ENCODE peak calls at places on chromosomes 11 and 22, in eight cellular contexts. P is nucleus accumbens; H is astrocyte of the cerebellum; T is activated naive CD4-positive, alpha-beta T cell treated with anti-CD3 and anti-CD28 coated beads, Interleukin-2, amount 50 U/mL, for 16 hours; X is NCI-H1048; U is NCI-H2081; V is T-cell; R is left cardiac atrium. B is an unnamed sample.

GRCh38 chr11:117519170-117519569 is 191.5 kb downstream of the CEP164 start:
- DNase-seq in T (no peak), P (no peak), H (no peak), X (no peak), V (no peak), R (no peak), U (no peak), B (no peak)

GRCh38 chr11:34313099-34313517 is 44.7 kb downstream of the ABTB2 start:
- DNase-seq in H (no peak), R (no peak), T (no peak), V (no peak), P (no peak), X (no peak), U (no peak), B (no peak)

GRCh38 chr11:85805387-85805786 is 5.6 kb downstream of the SYTL2 start:
- DNase-seq in V (no peak), H (no peak), X (no peak), T (no peak), U (no peak), P (no peak), R (no peak), B (no peak)

GRCh38 chr11:17968206-17968605 is 44.6 kb downstream of the SERGEF start:
- DNase-seq in R (no peak), T (no peak), H (no peak), X (no peak), U (no peak), V (no peak), P (no peak), B (no peak)

GRCh38 chr11:93053864-93054263 is 84.4 kb downstream of the MTNR1B start:
- DNase-seq in P (no peak), V (no peak), R (no peak), H (no peak), T (no peak), X (no peak), U (no peak), B (no peak)

GRCh38 chr22:47392729-47393128 is 630.3 kb downstream of the TBC1D22A start:
- DNase-seq in X (no peak), T (no peak), H (no peak), V (no peak), P (no peak), U (no peak), R (peak; percentile 4), B (no peak)

GRCh38 chr11:70547821-70548670 is 149.7 kb downstream of the CTTN start:
- DNase-seq in H (no peak), T (no peak), V (no peak), U (no peak), R (peak; percentile 54), P (no peak), X (no peak), B (no peak)

GRCh38 chr22:17672417-17672991 is 33.9 kb downstream of the BCL2L13 start:
- DNase-seq in V (no peak), X (no peak), U (no peak), R (no peak), T (no peak), H (peak; percentile 11), P (no peak), B (no peak)

GRCh38 chr11:76694664-76695063 is 24.1 kb upstream of the LRRC32 start:
- DNase-seq in X (no peak), R (no peak), P (no peak), H (peak; percentile 48), U (no peak), V (no peak), T (no peak), B (peak; percentile 14)

GRCh38 chr11:57279131-57279530 is 42.1 kb upstream of the APLNR start:
- DNase-seq in U (no peak), V (no peak), P (no peak), X (no peak), R (no peak), T (no peak), H (no peak), B (no peak)

GRCh38 chr22:35629406-35630234 is 12.5 kb upstream of the MB start:
- DNase-seq in X (no peak), T (no peak), V (no peak), R (peak; percentile 83), P (no peak), U (no peak), H (peak; percentile 98), B (peak; percentile 94)

GRCh38 chr22:17772249-17772962 is 1.9 kb downstream of the BID start:
- DNase-seq in R (no peak), U (no peak), P (no peak), V (no peak), T (no peak), X (no peak), H (no peak), B (no peak)